ENCODE peak calls at places on chromosomes 1 and 21, in nine cellular contexts. F, K, M, E, T, Y, N, Q and O are unnamed samples.

GRCh38 chr1:224632921-224633321 is 16.8 kb downstream of the CNIH3 start:
- DNase-seq in K (no peak), E (no peak), F (no peak), Y (no peak), N (no peak), M (no peak), Q (peak), T (no peak), O (no peak)

GRCh38 chr1:9440261-9440660 is 99.0 kb upstream of the SLC25A33 start:
- DNase-seq in K (no peak), F (no peak), Y (no peak), M (no peak), E (no peak), Q (no peak), T (no peak), N (no peak), O (no peak)

GRCh38 chr21:23789864-23790263 is 1817.4 kb downstream of the MRPL39 start:
- DNase-seq in K (no peak), T (no peak), E (no peak), Q (no peak), Y (no peak), N (no peak), M (no peak), F (no peak), O (no peak)

GRCh38 chr1:232486454-232487202 is 143.3 kb downstream of the SIPA1L2 start:
- DNase-seq in E (no peak), Q (peak), M (no peak), F (peak), T (no peak), K (no peak), N (no peak), Y (no peak), O (peak)

GRCh38 chr1:56404066-56404465 is 175.3 kb downstream of the PLPP3 start:
- DNase-seq in F (no peak), K (no peak), Q (no peak), M (no peak), T (no peak), E (no peak), N (no peak), Y (no peak), O (no peak)

GRCh38 chr1:96634863-96635262 is 86.7 kb upstream of the PTBP2 start:
- DNase-seq in M (no peak), K (no peak), Y (no peak), F (peak), Q (no peak), T (no peak), E (no peak), N (no peak), O (no peak)

GRCh38 chr1:231187556-231187955 is 25.7 kb downstream of the TRIM67 start:
- DNase-seq in N (no peak), T (no peak), Y (no peak), E (no peak), Q (no peak), F (no peak), M (no peak), K (no peak), O (no peak)

GRCh38 chr21:34814529-34814951 is 145.7 kb downstream of the CLIC6 start:
- DNase-seq in E (no peak), Q (no peak), Y (no peak), K (no peak), N (no peak), F (peak), M (no peak), T (peak), O (no peak)

GRCh38 chr1:92995420-92996130 is 34.3 kb upstream of the DIPK1A start:
- DNase-seq in Q (no peak), Y (no peak), E (no peak), K (peak), T (no peak), F (peak), M (no peak), N (no peak), O (no peak)

GRCh38 chr1:38940339-38941047 is 1.1 kb downstream of the RHBDL2 start:
- DNase-seq in F (no peak), Y (no peak), K (peak), M (no peak), Q (no peak), N (no peak), T (no peak), E (no peak), O (no peak)

GRCh38 chr1:14255711-14256110 is 342.8 kb upstream of the KAZN start:
- DNase-seq in F (no peak), E (no peak), T (no peak), M (no peak), K (no peak), Y (no peak), N (no peak), Q (peak), O (peak)

GRCh38 chr1:233675394-233675793 is 61.5 kb downstream of the KCNK1 start:
- DNase-seq in K (no peak), E (no peak), Q (no peak), T (no peak), F (no peak), M (no peak), Y (no peak), N (no peak), O (no peak)

GRCh38 chr1:231139125-231139649 is 22.7 kb upstream of the TRIM67 start:
- DNase-seq in Y (no peak), T (no peak), K (no peak), Q (peak), F (peak), N (no peak), M (no peak), E (no peak), O (peak)

GRCh38 chr1:156493749-156494148 is 6.8 kb downstream of the MEF2D start:
- DNase-seq in Y (no peak), M (no peak), Q (no peak), N (no peak), F (no peak), E (peak), T (no peak), K (no peak), O (no peak)

GRCh38 chr1:221961532-221962292 is 219.8 kb upstream of the DUSP10 start:
- DNase-seq in Q (peak), N (no peak), Y (peak), M (no peak), E (peak), K (no peak), F (peak), T (no peak), O (peak)

GRCh38 chr1:20411196-20411980 is 74.6 kb downstream of the CAMK2N1 start:
- DNase-seq in K (no peak), E (no peak), M (no peak), F (peak), Q (peak), N (no peak), T (peak), Y (no peak), O (peak)

GRCh38 chr1:8016244-8017241 is 9.6 kb downstream of the ERRFI1 start:
- DNase-seq in Q (peak), Y (no peak), M (no peak), E (no peak), T (no peak), F (peak), K (no peak), N (no peak), O (no peak)

GRCh38 chr21:42531771-42532170 is 18.1 kb downstream of the SLC37A1 start:
- DNase-seq in Q (no peak), N (no peak), K (no peak), M (no peak), F (no peak), T (peak), E (no peak), Y (no peak), O (no peak)